ENCODE peak calls at places on chromosomes 5 and 9, in five cellular contexts. U is astrocyte, P is cardiac muscle cell, C is IMR-90, I is Peyer's patch. M is an unnamed sample.

GRCh38 chr9:137918331-137919094 is 40.9 kb downstream of the CACNA1B start:
- DNase-seq in U (no peak), P (no peak), C (no peak), I (no peak), M (no peak)

GRCh38 chr5:75951158-75951557 is 132.0 kb upstream of the SV2C start:
- DNase-seq in U (no peak), P (no peak), C (no peak), I (no peak), M (no peak)

GRCh38 chr5:124538196-124538595 is 208.2 kb downstream of the ZNF608 start:
- DNase-seq in U (no peak), P (peak; percentile 7), C (no peak), I (no peak), M (no peak)

GRCh38 chr5:81165493-81166119 is 67.5 kb upstream of the CKMT2 start:
- DNase-seq in U (peak; percentile 64), P (peak; percentile 69), C (peak; percentile 67), I (peak; percentile 24), M (peak; percentile 82)

GRCh38 chr5:178086266-178086665 is 27.1 kb upstream of the N4BP3 start:
- DNase-seq in U (no peak), P (no peak), C (no peak), I (no peak), M (no peak)

GRCh38 chr5:138960145-138960692 is 85.1 kb upstream of the LRRTM2 start:
- DNase-seq in U (no peak), P (no peak), C (no peak), I (no peak), M (no peak)

GRCh38 chr5:73909474-73909873 is 283.5 kb downstream of the ARHGEF28 start:
- DNase-seq in U (no peak), P (no peak), C (no peak), I (no peak), M (no peak)

GRCh38 chr5:149932445-149933350 is 11.9 kb downstream of the PDE6A start:
- DNase-seq in U (no peak), P (no peak), C (no peak), I (no peak), M (no peak)

GRCh38 chr9:69104830-69105527 is 69.1 kb upstream of the TJP2 start:
- DNase-seq in U (no peak), P (no peak), C (no peak), I (no peak), M (peak; percentile 88)

GRCh38 chr9:115883467-115884329 is 269.9 kb upstream of the PAPPA start:
- DNase-seq in U (peak; percentile 21), P (peak; percentile 65), C (peak; percentile 60), I (no peak), M (peak; percentile 25)

GRCh38 chr5:128844354-128844923 is 120.8 kb upstream of the SLC27A6 start:
- DNase-seq in U (peak; percentile 8), P (peak; percentile 53), C (peak; percentile 28), I (no peak), M (no peak)

GRCh38 chr5:136802382-136802781 is 437.0 kb upstream of the TRPC7 start:
- DNase-seq in U (no peak), P (peak; percentile 54), C (peak; percentile 5), I (no peak), M (no peak)

GRCh38 chr9:1870915-1871314 is 144.2 kb upstream of the SMARCA2 start:
- DNase-seq in U (no peak), P (no peak), C (no peak), I (no peak), M (no peak)

GRCh38 chr9:126523621-126524111 is 90.1 kb upstream of the LMX1B start:
- DNase-seq in U (no peak), P (no peak), C (no peak), I (peak; percentile 66), M (no peak)

GRCh38 chr5:573976-574375 is 38.2 kb upstream of the CEP72 start:
- DNase-seq in U (no peak), P (no peak), C (no peak), I (peak; percentile 0), M (no peak)

GRCh38 chr5:172782169-172783039 is 11.4 kb upstream of the DUSP1 start:
- DNase-seq in U (peak; percentile 74), P (peak; percentile 36), C (peak; percentile 76), I (no peak), M (no peak)

GRCh38 chr5:111278824-111279504 is 54.8 kb downstream of the CAMK4 start:
- DNase-seq in U (no peak), P (peak; percentile 67), C (no peak), I (peak; percentile 71), M (peak; percentile 62)

GRCh38 chr5:67038817-67039603 is 157.6 kb downstream of the CD180 start:
- DNase-seq in U (peak; percentile 94), P (peak; percentile 58), C (peak; percentile 88), I (no peak), M (no peak)

GRCh38 chr9:116344416-116344815 is 190.8 kb downstream of the PAPPA start:
- DNase-seq in U (no peak), P (no peak), C (no peak), I (no peak), M (no peak)

GRCh38 chr5:172403191-172403794 is 51.0 kb downstream of the SH3PXD2B start:
- DNase-seq in U (peak; percentile 78), P (peak; percentile 96), C (peak; percentile 67), I (peak; percentile 28), M (no peak)

GRCh38 chr5:90446961-90447360 is 27.6 kb downstream of the MBLAC2 start:
- DNase-seq in U (peak; percentile 16), P (peak; percentile 76), C (peak; percentile 33), I (no peak), M (no peak)

GRCh38 chr9:134340475-134341186 is 14.4 kb downstream of the RXRA start:
- DNase-seq in U (no peak), P (no peak), C (no peak), I (no peak), M (no peak)

GRCh38 chr5:1110930-1111726 is 735 bp downstream of the SLC12A7 start:
- DNase-seq in U (no peak), P (peak; percentile 21), C (no peak), I (no peak), M (no peak)

GRCh38 chr5:7207979-7208378 is 188.0 kb upstream of the ADCY2 start:
- DNase-seq in U (no peak), P (no peak), C (no peak), I (no peak), M (no peak)

GRCh38 chr5:170603101-170603500 is 99.3 kb downstream of the KCNIP1 start:
- DNase-seq in U (no peak), P (no peak), C (no peak), I (no peak), M (no peak)

GRCh38 chr5:171709930-171710329 is 75.7 kb upstream of the SMIM23 start:
- DNase-seq in U (no peak), P (no peak), C (no peak), I (no peak), M (peak; percentile 11)

GRCh38 chr5:158212915-158213314 is 354.0 kb upstream of the CLINT1 start:
- DNase-seq in U (no peak), P (peak; percentile 6), C (peak; percentile 1), I (no peak), M (no peak)

GRCh38 chr9:136082496-136083361 is 12.4 kb downstream of the NACC2 start:
- DNase-seq in U (no peak), P (no peak), C (no peak), I (no peak), M (peak; percentile 41)
- TF ChIP-seq CTCF in U (no peak), P (no peak), C (no peak), I (no peak), M (no peak)

GRCh38 chr9:114371343-114371985 is 16.3 kb downstream of the AKNA start:
- DNase-seq in U (no peak), P (no peak), C (no peak), I (no peak), M (no peak)
- H3K4me1 ChIP-seq in U (peaks cover 10% of the 10 kb centered on the region), P (no peaks in the 10 kb centered on the region), C (peaks cover 1% of the 10 kb centered on the region), I (no peaks in the 10 kb centered on the region), M (no peaks in the 10 kb centered on the region)

DNA sequence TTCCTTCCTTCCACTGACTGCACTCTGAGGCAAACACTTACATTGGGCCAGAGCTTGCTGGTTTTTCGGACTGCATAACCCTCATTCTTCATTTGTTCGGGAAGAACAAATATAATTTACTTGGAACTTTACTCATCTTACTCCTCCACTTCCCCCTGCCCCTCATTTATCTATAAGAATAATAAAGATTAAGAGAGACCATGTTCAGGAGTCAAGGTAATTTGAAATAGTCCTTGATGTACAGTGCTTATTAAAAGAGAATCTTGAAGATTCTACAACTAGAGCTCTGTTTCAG is 65.6 kb downstream of the BASP1 start:
- DNase-seq in U (no peak), P (no peak), C (no peak), I (no peak), M (no peak)
- H3K27ac ChIP-seq in U (no peak overlapping the region), P (no peak overlapping the region), C (no peak overlapping the region), I (no peak overlapping the region), M (no peak overlapping the region)

DNA sequence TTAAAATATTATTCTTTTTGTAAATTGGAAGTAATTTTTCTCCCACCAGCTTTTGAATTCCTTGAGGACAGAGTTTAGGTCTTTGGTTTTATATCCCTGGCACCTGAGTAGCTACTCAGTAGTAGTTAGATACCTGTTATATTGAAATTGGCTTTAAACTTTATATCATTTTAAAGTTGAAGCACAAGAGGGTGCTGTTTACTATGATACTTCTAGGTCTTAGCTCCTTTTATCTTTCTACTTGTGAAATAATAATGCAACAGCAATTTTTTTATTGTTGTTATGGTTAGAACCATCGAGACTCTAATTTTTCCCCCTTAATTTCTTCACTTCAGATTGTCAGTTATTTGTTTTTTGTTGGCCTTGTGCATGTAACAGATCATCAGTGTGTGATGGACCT is 46.3 kb downstream of the AP3S1 start:
- DNase-seq in U (no peak), P (peak; percentile 62), C (peak; percentile 54), I (no peak), M (no peak)
- TF ChIP-seq CTCF in U (peak; percentile 18), P (peak; percentile 17), C (peak; percentile 54), I (peak; percentile 24), M (no peak)

GRCh38 chr5:59003124-59003523 is 420.2 kb downstream of the RAB3C start:
- DNase-seq in U (no peak), P (no peak), C (no peak), I (no peak), M (no peak)
- H3K4me1 ChIP-seq in U (no peaks in the 10 kb centered on the region), P (peaks cover 17% of the 10 kb centered on the region), C (peaks cover 8% of the 10 kb centered on the region), I (no peaks in the 10 kb centered on the region), M (no peaks in the 10 kb centered on the region)

M was measured in right lobe of liver.